ENCODE peak calls at places on chromosomes 13 and 19, in seven cellular contexts. I, L, C, E, F, B and H are unnamed samples.

GRCh38 chr13:97319088-97319487 is 97.0 kb downstream of the MBNL2 start:
- DNase-seq in B (no peak), F (no peak), L (no peak), E (peak), I (no peak), C (no peak), H (peak)

GRCh38 chr13:24313449-24313848 is 4.1 kb downstream of the C1QTNF9 start:
- DNase-seq in B (no peak), F (no peak), E (peak), I (no peak), L (no peak), C (no peak), H (no peak)

GRCh38 chr13:109918179-109918651 is 131.8 kb upstream of the IRS2 start:
- DNase-seq in B (peak), C (no peak), F (no peak), I (no peak), E (peak), L (no peak), H (peak)

GRCh38 chr19:10884273-10884672 is 12.9 kb downstream of the CARM1 start:
- DNase-seq in L (peak), B (no peak), E (peak), I (no peak), F (no peak), C (no peak), H (peak)

GRCh38 chr13:108377646-108378206 is 108.2 kb downstream of the TNFSF13B start:
- DNase-seq in L (no peak), I (no peak), F (no peak), B (no peak), C (no peak), E (no peak), H (no peak)

GRCh38 chr19:35144600-35145436 is 1.8 kb downstream of the FXYD7 start:
- DNase-seq in F (no peak), L (peak), I (peak), E (no peak), B (peak), C (peak), H (no peak)

GRCh38 chr13:35479223-35479536 is 2.7 kb upstream of the MAB21L1 start:
- DNase-seq in C (no peak), E (no peak), I (peak), F (no peak), B (peak), L (no peak), H (no peak)

GRCh38 chr19:40646564-40647254 is 43.7 kb downstream of the NUMBL start:
- DNase-seq in I (no peak), L (peak), E (peak), F (no peak), B (no peak), C (no peak), H (peak)

GRCh38 chr19:55069137-55069858 is 6.3 kb upstream of the RDH13 start:
- DNase-seq in C (peak), I (peak), B (peak), E (no peak), F (no peak), L (peak), H (peak)

GRCh38 chr13:26601669-26602068 is 44.2 kb downstream of the WASF3 start:
- DNase-seq in I (no peak), B (peak), L (no peak), C (no peak), F (no peak), E (peak), H (peak)

GRCh38 chr19:43782689-43783231 is 2.0 kb upstream of the KCNN4 start:
- DNase-seq in C (no peak), E (no peak), B (no peak), F (no peak), L (peak), I (no peak), H (no peak)

GRCh38 chr13:105343134-105343806 is 1192.2 kb downstream of the EFNB2 start:
- DNase-seq in F (no peak), C (no peak), L (no peak), I (no peak), E (peak), B (no peak), H (no peak)

GRCh38 chr19:8141726-8142524 is 7.5 kb downstream of the FBN3 start:
- DNase-seq in C (no peak), I (no peak), L (no peak), B (no peak), E (no peak), F (no peak), H (no peak)

GRCh38 chr13:34162545-34162936 is 344.6 kb downstream of the RFC3 start:
- DNase-seq in E (peak), I (no peak), C (no peak), F (no peak), B (peak), L (peak), H (no peak)

GRCh38 chr13:29754486-29754806 is 96.0 kb downstream of the UBL3 start:
- DNase-seq in C (peak), I (peak), L (peak), E (peak), B (peak), F (peak), H (peak)

GRCh38 chr19:39317476-39317875 is 3.2 kb downstream of the LRFN1 start:
- DNase-seq in B (no peak), I (no peak), L (no peak), F (no peak), E (no peak), C (no peak), H (no peak)

GRCh38 chr13:20192470-20193141 is at the start of gene GJB2:
- DNase-seq in B (no peak), F (no peak), E (no peak), C (peak), L (no peak), I (no peak), H (no peak)

GRCh38 chr19:4768934-4769777 is 22.4 kb upstream of the FEM1A start:
- DNase-seq in F (peak), B (peak), C (peak), E (peak), I (peak), L (peak), H (peak)

GRCh38 chr13:113002206-113002821 is 33.3 kb downstream of the MCF2L start:
- DNase-seq in L (peak), C (peak), I (peak), F (peak), B (peak), E (no peak), H (no peak)

GRCh38 chr13:43057653-43058317 is 34.4 kb downstream of the DNAJC15 start:
- DNase-seq in L (peak), B (peak), C (no peak), I (peak), E (no peak), F (no peak), H (peak)

GRCh38 chr19:18119243-18120105 is 21.9 kb downstream of the MAST3 start:
- DNase-seq in B (no peak), I (no peak), C (no peak), F (no peak), E (no peak), L (no peak), H (no peak)

GRCh38 chr13:113591750-113592149 is 7.2 kb downstream of the TFDP1 start:
- DNase-seq in C (peak), I (no peak), E (no peak), F (no peak), B (no peak), L (no peak), H (no peak)

GRCh38 chr19:955803-956746 is 28.1 kb upstream of the WDR18 start:
- DNase-seq in B (peak), C (no peak), I (peak), L (peak), F (peak), E (no peak), H (peak)

GRCh38 chr19:1016647-1017114 is 4.2 kb downstream of the TMEM259 start:
- DNase-seq in I (no peak), E (peak), B (no peak), L (no peak), C (no peak), F (no peak), H (peak)

GRCh38 chr13:76350399-76350798 is 535.8 kb downstream of the KCTD12 start:
- DNase-seq in I (no peak), F (no peak), E (peak), C (no peak), L (peak), B (no peak), H (peak)

GRCh38 chr19:32831611-32832010 is 38.0 kb downstream of the SLC7A9 start:
- DNase-seq in F (no peak), B (no peak), L (no peak), I (no peak), C (no peak), E (no peak), H (no peak)

GRCh38 chr13:107884564-107884963 is 330.8 kb downstream of the LIG4 start:
- DNase-seq in B (no peak), L (no peak), E (no peak), C (no peak), I (no peak), F (no peak), H (no peak)

GRCh38 chr13:87919956-87920355 is 248.8 kb downstream of the SLITRK5 start:
- DNase-seq in B (peak), F (no peak), E (no peak), L (no peak), I (no peak), C (no peak), H (no peak)

GRCh38 chr13:65653548-65654078 is 1576.5 kb downstream of the PCDH9 start:
- DNase-seq in B (peak), I (no peak), L (no peak), C (no peak), E (no peak), F (no peak), H (no peak)

GRCh38 chr13:113976711-113977684 is 3.1 kb upstream of the C13orf46 start:
- DNase-seq in L (peak), C (no peak), B (peak), I (no peak), E (peak), F (no peak), H (no peak)

GRCh38 chr13:40478775-40479174 is 187.7 kb downstream of the FOXO1 start:
- DNase-seq in I (no peak), L (no peak), F (no peak), B (no peak), E (no peak), C (no peak), H (no peak)
- H3K23ac ChIP-seq in I (no peak), L (no peak), F (no peak), B (no peak), E (no peak), C (no peak), H (no peak)

DNA sequence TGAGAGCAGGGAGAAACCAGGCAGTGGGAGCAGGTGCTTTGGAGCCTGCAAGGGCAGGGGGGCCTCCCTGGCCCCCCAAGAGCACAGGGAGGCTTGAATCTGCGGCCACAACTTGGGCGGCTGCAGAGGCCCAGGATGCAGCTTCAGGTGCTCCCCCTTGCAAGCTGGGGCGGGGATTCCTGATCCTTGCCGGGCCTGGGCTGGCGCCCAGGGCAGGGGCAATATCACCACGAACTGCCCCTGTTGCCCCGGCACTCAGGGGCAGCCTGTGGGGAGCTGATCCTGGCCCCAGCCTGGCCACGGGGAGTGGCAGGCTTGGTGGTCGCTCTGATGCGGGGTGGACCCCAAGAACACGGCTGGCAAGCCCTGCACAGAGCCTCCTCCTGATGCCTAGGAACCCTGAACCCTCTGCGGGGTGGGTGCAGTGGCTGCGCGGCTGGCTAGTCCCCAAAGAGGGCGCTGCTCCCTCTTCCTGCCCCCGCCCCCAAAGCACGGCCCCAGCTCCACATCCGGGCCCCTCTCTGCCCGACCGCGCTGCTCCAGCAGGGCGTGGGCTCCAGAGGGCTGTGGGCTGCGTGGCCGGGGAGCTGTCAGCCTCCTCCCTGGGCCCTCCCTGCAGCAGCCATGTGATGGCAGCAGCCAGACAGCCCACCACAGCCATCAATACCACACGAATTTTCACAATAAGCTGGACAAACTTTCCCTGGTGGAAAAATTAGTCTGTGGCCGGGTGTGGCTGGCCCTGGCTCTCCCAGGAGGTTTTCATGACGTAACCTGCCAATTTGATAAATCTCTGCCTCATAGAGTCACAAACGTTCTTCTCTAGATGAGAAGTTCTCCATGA is 21.0 kb downstream of the TNFSF9 start:
- DNase-seq in C (peak), E (no peak), B (peak), L (no peak), I (peak), F (no peak), H (no peak)
- H3K4me2 ChIP-seq in C (peak), E (no peak), B (no peak), L (no peak), I (no peak), F (peak), H (no peak)

GRCh38 chr13:111317042-111317550 is 3.3 kb upstream of the TEX29 start:
- DNase-seq in C (no peak), F (no peak), L (no peak), E (no peak), I (no peak), B (no peak), H (no peak)
- H3K23ac ChIP-seq in C (no peak), F (no peak), L (no peak), E (no peak), I (no peak), B (no peak), H (no peak)

GRCh38 chr19:27736225-27736624 is 1476.7 kb downstream of the UQCRFS1 start:
- DNase-seq in L (no peak), B (no peak), E (no peak), F (no peak), I (no peak), C (no peak), H (no peak)
- H3K4me2 ChIP-seq in L (no peak), B (no peak), E (no peak), F (no peak), I (no peak), C (no peak), H (no peak)

DNA sequence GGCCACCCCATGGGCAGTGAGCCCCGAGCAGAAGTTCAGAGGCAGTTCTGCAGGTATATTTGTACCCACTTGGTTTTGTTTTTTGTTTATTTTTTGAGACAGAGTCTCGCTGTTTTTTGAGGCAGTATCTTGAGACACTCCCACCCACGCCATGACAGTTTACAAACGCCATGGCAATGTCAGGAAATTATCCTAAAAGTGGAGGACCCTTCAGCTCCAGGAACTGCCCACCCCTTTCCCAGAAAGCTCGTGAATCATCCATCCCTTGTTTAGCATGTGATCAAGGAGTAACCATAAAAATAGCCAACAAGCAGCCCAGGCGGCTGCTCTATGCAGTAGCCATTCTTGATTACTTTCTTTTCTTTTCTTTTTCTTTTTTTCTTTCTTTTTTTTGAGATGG is 41.0 kb downstream of the CELF5 start:
- DNase-seq in C (no peak), I (no peak), L (no peak), B (no peak), F (no peak), E (no peak), H (no peak)
- H3K23ac ChIP-seq in C (no peak), I (no peak), L (no peak), B (no peak), F (no peak), E (no peak), H (no peak)